ENCODE peak calls at places on chromosomes 3 and 15, in seven cellular contexts. J, F, X, U, S, O and Q are unnamed samples.

GRCh38 chr3:157669403-157669802 is 166.2 kb upstream of the VEPH1 start:
- DNase-seq in J (no peak), O (no peak), X (no peak), F (no peak), S (no peak), U (no peak), Q (no peak)

GRCh38 chr15:74724570-74725240 is 623 bp downstream of the CYP1A1 start:
- DNase-seq in S (no peak), X (no peak), J (no peak), U (peak; percentile 7), O (no peak), F (no peak), Q (no peak)

GRCh38 chr3:41321642-41321980 is 122.3 kb downstream of the CTNNB1 start:
- DNase-seq in J (no peak), S (no peak), F (no peak), U (no peak), X (no peak), O (no peak), Q (no peak)

GRCh38 chr3:8757551-8758518 is 11.6 kb downstream of the OXTR start:
- DNase-seq in O (peak; percentile 50), S (no peak), F (no peak), X (no peak), U (peak; percentile 81), J (no peak), Q (peak; percentile 53)

GRCh38 chr15:52569244-52569585 is 385 bp upstream of the ARPP19 start:
- DNase-seq in J (no peak), F (no peak), U (no peak), S (no peak), O (no peak), X (no peak), Q (no peak)

GRCh38 chr3:122233109-122233952 is 49.9 kb downstream of the CASR start:
- DNase-seq in X (no peak), O (no peak), U (no peak), F (no peak), J (no peak), S (no peak), Q (no peak)

GRCh38 chr15:82802497-82802896 is 3.4 kb downstream of the FSD2 start:
- DNase-seq in U (no peak), S (no peak), O (no peak), F (no peak), J (no peak), X (no peak), Q (no peak)

GRCh38 chr3:190728574-190729246 is 133.8 kb downstream of the GMNC start:
- DNase-seq in J (no peak), X (no peak), F (no peak), O (peak; percentile 57), S (no peak), U (no peak), Q (no peak)

GRCh38 chr3:63972196-63972595 is 51.1 kb downstream of the PSMD6 start:
- DNase-seq in J (no peak), U (no peak), X (no peak), S (no peak), O (peak; percentile 71), F (no peak), Q (no peak)

DNA sequence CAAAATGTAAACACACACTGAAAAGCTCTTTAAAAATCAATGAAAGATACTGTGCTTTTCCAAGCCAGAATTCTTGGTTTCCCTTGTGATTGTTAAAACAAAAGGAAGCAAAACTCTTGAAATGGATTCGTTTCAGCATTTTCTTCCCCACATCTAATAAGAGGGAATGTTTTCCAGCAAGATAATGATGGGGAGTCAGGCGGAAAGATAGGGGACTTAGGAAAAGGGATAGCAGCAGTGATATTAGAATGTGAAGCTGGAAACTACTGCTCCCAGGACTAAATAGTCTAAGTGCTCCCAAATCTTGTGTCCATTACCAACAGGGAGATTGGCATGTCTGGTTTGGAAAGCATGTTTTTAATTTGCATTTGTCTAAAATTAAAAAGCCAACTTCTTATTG is 77.2 kb downstream of the EPHA3 start:
- DNase-seq in F (no peak), S (no peak), X (no peak), O (no peak), U (no peak), J (no peak), Q (no peak)
- H3K4me1 ChIP-seq in F (peaks cover 6% of the 10 kb centered on the region), S (no peaks in the 10 kb centered on the region), X (no peaks in the 10 kb centered on the region), O (peaks cover 2% of the 10 kb centered on the region), U (peaks cover 10% of the 10 kb centered on the region), J (no peaks in the 10 kb centered on the region), Q (no peaks in the 10 kb centered on the region)

GRCh38 chr3:112131111-112131510 is 1.9 kb downstream of the GCSAM start:
- DNase-seq in S (no peak), O (no peak), F (no peak), J (no peak), X (no peak), U (no peak), Q (no peak)
- H3K27ac ChIP-seq in S (no peak overlapping the region), O (no peak overlapping the region), F (no peak overlapping the region), J (no peak overlapping the region), X (no peak overlapping the region), U (no peak overlapping the region), Q (no peak overlapping the region)

GRCh38 chr3:14524920-14525660 is 15.1 kb downstream of the GRIP2 start:
- DNase-seq in F (no peak), U (no peak), S (no peak), X (no peak), O (no peak), J (no peak), Q (no peak)
- H3K4me3 ChIP-seq in F (no peak overlapping the region), U (no peak overlapping the region), S (no peak overlapping the region), X (no peak overlapping the region), O (no peak overlapping the region), J (no peak overlapping the region), Q (no peak overlapping the region)

DNA sequence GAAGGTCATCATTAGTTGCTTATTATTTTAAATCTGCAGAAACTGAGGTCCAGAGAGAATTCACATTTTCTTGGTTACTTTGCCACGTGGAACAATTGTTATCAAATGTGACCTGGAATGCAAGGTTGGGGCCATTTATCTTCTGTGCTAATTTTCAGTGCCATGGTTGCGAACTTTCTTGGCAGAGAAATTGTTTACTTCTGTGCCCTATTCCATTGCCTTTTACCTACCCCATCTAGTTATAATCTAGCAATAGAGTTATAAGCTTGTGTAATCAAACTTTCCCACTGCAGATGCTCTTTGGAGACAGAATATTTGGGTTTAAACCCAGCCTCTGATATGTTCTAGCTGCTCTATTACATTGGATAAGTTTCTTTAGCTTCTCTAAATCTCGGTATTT is 242.9 kb downstream of the LPP start:
- DNase-seq in U (no peak), J (no peak), S (no peak), F (no peak), O (no peak), X (no peak), Q (no peak)
- H3K4me1 ChIP-seq in U (peaks cover 7% of the 10 kb centered on the region), J (no peaks in the 10 kb centered on the region), S (peaks cover 9% of the 10 kb centered on the region), F (peaks cover 31% of the 10 kb centered on the region), O (no peaks in the 10 kb centered on the region), X (peaks cover 59% of the 10 kb centered on the region), Q (no peaks in the 10 kb centered on the region)

GRCh38 chr15:68608206-68608843 is 29.5 kb downstream of the CORO2B start:
- DNase-seq in U (no peak), O (peak; percentile 90), F (peak; percentile 18), J (peak; percentile 44), S (no peak), X (peak; percentile 94), Q (no peak)

GRCh38 chr15:68610825-68611224 is 32.0 kb downstream of the CORO2B start:
- DNase-seq in F (no peak), X (no peak), U (no peak), O (no peak), S (no peak), J (no peak), Q (no peak)

GRCh38 chr15:68609618-68610017 is 30.8 kb downstream of the CORO2B start:
- DNase-seq in F (no peak), U (no peak), S (no peak), J (no peak), X (peak; percentile 82), O (peak; percentile 64), Q (no peak)

GRCh38 chr15:68606332-68606731 is 27.5 kb downstream of the CORO2B start:
- DNase-seq in S (no peak), F (no peak), J (no peak), O (peak; percentile 81), U (no peak), X (no peak), Q (no peak)

GRCh38 chr15:68608844-68609232 is 30.0 kb downstream of the CORO2B start:
- DNase-seq in X (no peak), O (no peak), U (no peak), F (no peak), J (no peak), S (no peak), Q (no peak)
- H3K27ac ChIP-seq in X (peak overlapping the region; percentile 81), O (no peak overlapping the region), U (no peak overlapping the region), F (no peak overlapping the region), J (no peak overlapping the region), S (no peak overlapping the region), Q (no peak overlapping the region)

DNA sequence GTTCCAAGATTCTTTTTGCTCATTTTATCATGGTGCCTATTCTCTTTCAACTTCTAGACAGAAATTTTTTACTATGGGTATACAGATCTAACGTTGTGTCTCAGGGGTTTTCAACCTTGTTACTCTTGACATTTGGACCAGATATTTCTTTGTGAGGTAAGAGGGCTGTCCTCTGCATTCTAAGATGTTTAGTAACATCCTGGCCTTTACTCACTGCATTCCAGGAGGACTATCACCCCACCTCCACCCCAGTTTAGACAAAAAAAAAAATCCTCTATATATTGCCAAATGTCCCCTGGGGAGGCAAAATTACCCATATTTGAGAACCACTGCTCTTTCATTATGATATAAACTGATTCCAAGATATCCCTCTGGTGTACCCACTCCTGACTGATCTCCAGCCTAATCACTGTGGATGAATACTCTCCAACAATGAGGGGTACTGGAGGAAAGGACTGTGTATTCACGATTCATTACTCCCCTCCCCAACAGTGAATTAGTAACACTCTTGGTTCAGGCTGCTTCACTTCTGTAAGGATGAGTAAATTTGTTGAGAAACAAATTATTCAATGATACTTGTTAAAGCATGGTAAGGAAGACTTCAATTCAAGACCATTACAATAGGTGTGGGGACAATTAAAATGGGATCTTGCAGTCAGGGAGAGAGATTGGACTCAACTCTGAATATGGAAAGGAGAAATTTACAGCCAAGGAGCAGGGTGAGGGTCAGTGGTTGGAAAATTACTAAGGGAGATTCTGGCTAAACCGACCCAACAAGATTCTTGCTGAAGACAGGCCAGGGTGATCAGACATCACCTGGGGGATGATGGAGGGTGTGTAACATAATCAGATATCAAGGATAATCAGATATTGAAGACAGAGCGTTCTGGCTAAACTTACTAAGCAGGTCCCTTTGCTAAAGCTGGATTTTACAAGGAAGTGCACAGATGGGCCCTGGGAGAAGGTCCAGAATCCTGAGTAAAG is 123.8 kb upstream of the DAZL start:
- DNase-seq in X (no peak), U (peak; percentile 43), F (no peak), O (no peak), J (no peak), S (no peak), Q (no peak)
- H3K4me3 ChIP-seq in X (no peak overlapping the region), U (no peak overlapping the region), F (no peak overlapping the region), O (no peak overlapping the region), J (no peak overlapping the region), S (no peak overlapping the region), Q (no peak overlapping the region)

DNA sequence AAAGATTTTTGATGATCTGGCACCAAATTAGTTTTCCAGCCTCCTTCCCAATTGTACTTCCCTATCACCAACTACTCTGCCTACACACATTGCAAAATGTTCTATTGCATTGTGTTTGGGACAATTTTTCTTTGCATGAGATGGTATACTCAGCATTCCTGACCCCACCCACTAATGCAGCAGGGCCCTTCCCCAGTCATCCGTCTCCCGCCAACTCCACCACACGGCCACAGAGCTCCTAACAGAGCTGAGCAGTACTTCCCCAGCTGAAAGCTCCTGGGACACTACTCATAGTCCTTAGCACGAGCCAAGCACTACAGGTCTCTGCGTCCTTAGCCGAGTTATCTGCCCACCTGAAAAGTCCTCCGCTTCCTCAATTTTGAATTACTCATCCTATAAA is 34.2 kb downstream of the TXNRD3 start:
- DNase-seq in U (no peak), J (no peak), X (no peak), S (no peak), O (peak; percentile 18), F (no peak), Q (no peak)
- H3K4me1 ChIP-seq in U (peaks cover 39% of the 10 kb centered on the region), J (no peaks in the 10 kb centered on the region), X (peaks cover 15% of the 10 kb centered on the region), S (peaks cover 27% of the 10 kb centered on the region), O (peaks cover 3% of the 10 kb centered on the region), F (peaks cover 4% of the 10 kb centered on the region), Q (peaks cover 35% of the 10 kb centered on the region)